ENCODE peak calls at places on chromosome 11, in ten cellular contexts. P is MM.1S, C is GM23248, J is gastrocnemius medialis, T is heart left ventricle, E is cardiac muscle cell, R is heart right ventricle, I is left ventricle myocardium inferior, Z is A549, O is IMR-90. M is an unnamed sample.
A peak's percentile ranks its signal among the peaks of the same experiment; 100 is the strongest.

GRCh38 chr11:118211006-118211405 is 13.8 kb downstream of the JAML start:
- DNase-seq in P (no peak), C (peak; percentile 83), J (no peak), T (peak; percentile 49), E (peak; percentile 62), R (peak; percentile 46), I (no peak), Z (no peak), O (no peak), M (no peak)

GRCh38 chr11:32821517-32821916 is 8.2 kb upstream of the PRRG4 start:
- DNase-seq in P (no peak), C (peak; percentile 38), J (no peak), T (no peak), E (no peak), R (no peak), I (no peak), Z (no peak), O (no peak), M (no peak)

GRCh38 chr11:130909650-130910049 is 6.6 kb downstream of the SNX19 start:
- DNase-seq in P (no peak), C (peak; percentile 80), J (no peak), T (no peak), E (peak; percentile 64), R (no peak), I (no peak), Z (no peak), O (peak; percentile 91), M (no peak)

GRCh38 chr11:104366321-104366734 is 202.4 kb upstream of the PDGFD start:
- DNase-seq in P (no peak), C (no peak), J (no peak), T (no peak), E (no peak), R (no peak), I (no peak), Z (no peak), O (no peak), M (no peak)

GRCh38 chr11:111301004-111301839 is 2.9 kb downstream of the POU2AF3 start:
- DNase-seq in P (no peak), C (no peak), J (no peak), T (no peak), E (no peak), R (no peak), I (no peak), Z (no peak), O (no peak), M (no peak)

GRCh38 chr11:1812801-1813200 is 22.0 kb upstream of the SYT8 start:
- DNase-seq in P (no peak), C (no peak), J (no peak), T (no peak), E (no peak), R (no peak), I (no peak), Z (no peak), O (no peak), M (no peak)

GRCh38 chr11:32487270-32487669 is 51.9 kb upstream of the WT1 start:
- DNase-seq in P (no peak), C (peak; percentile 19), J (no peak), T (no peak), E (peak; percentile 29), R (no peak), I (no peak), Z (peak; percentile 41), O (no peak), M (no peak)

GRCh38 chr11:15607361-15608036 is 492.8 kb downstream of the INSC start:
- DNase-seq in P (no peak), C (no peak), J (no peak), T (no peak), E (no peak), R (no peak), I (no peak), Z (no peak), O (no peak), M (no peak)

GRCh38 chr11:33475999-33476398 is 218.8 kb downstream of the HIPK3 start:
- DNase-seq in P (peak; percentile 19), C (peak; percentile 72), J (no peak), T (no peak), E (peak; percentile 90), R (peak; percentile 26), I (no peak), Z (no peak), O (peak; percentile 57), M (peak; percentile 11)

GRCh38 chr11:84012171-84012826 is 726.1 kb upstream of the CCDC90B start:
- DNase-seq in P (no peak), C (no peak), J (no peak), T (no peak), E (no peak), R (no peak), I (no peak), Z (no peak), O (no peak), M (no peak)

GRCh38 chr11:111456086-111456858 is 55.9 kb downstream of the BTG4 start:
- DNase-seq in P (no peak), C (no peak), J (no peak), T (no peak), E (no peak), R (no peak), I (no peak), Z (no peak), O (no peak), M (no peak)

DNA sequence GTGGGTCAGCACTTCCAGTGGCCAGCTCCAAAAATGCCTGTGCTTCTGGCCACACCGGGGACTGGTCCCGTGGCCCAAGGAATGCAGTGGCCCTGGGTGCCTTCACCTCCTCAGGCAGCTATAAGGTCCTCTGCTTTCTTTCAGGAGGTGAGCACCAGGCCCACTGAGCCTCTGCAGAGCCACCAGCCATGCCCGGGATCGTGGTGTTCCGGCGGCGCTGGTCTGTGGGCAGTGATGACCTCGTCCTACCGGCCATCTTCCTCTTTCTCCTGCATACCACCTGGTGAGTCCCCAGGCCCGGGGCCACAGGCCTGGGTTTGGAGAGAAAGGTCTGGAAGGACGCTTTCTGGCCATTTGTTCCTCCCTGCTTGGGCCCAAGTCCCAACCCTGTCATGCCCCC is 32.5 kb upstream of the MYRF start:
- DNase-seq in P (no peak), C (no peak), J (no peak), T (no peak), E (no peak), R (no peak), I (no peak), Z (no peak), O (no peak), M (no peak)
- H3K27ac ChIP-seq in P (no peak overlapping the region), C (no peak overlapping the region), J (no peak overlapping the region), T (no peak overlapping the region), E (no peak overlapping the region), R (no peak overlapping the region), I (no peak overlapping the region), Z (no peak overlapping the region), O (no peak overlapping the region), M (no peak overlapping the region)

GRCh38 chr11:75031224-75031753 is 42.6 kb downstream of the NEU3 start:
- DNase-seq in P (no peak), C (peak; percentile 92), J (no peak), T (no peak), E (peak; percentile 86), R (no peak), I (no peak), Z (no peak), O (peak; percentile 97), M (no peak)

GRCh38 chr11:75033916-75034315 is 45.2 kb downstream of the NEU3 start:
- DNase-seq in P (no peak), C (no peak), J (no peak), T (no peak), E (no peak), R (no peak), I (no peak), Z (no peak), O (no peak), M (no peak)

GRCh38 chr11:75029836-75030631 is 41.3 kb downstream of the NEU3 start:
- DNase-seq in P (no peak), C (peak; percentile 34), J (no peak), T (no peak), E (no peak), R (no peak), I (no peak), Z (no peak), O (peak; percentile 45), M (no peak)

GRCh38 chr11:75032550-75032935 is 43.8 kb downstream of the NEU3 start:
- DNase-seq in P (no peak), C (no peak), J (no peak), T (no peak), E (no peak), R (no peak), I (no peak), Z (no peak), O (no peak), M (no peak)

GRCh38 chr11:75031771-75032549 is 43.2 kb downstream of the NEU3 start:
- DNase-seq in P (peak; percentile 42), C (peak; percentile 82), J (peak; percentile 50), T (peak; percentile 79), E (peak; percentile 83), R (peak; percentile 70), I (peak; percentile 70), Z (peak; percentile 71), O (peak; percentile 78), M (peak; percentile 53)
- H3K27ac ChIP-seq in P (no peak overlapping the region), C (peak overlapping the region; percentile 40), J (no peak overlapping the region), T (no peak overlapping the region), E (no peak overlapping the region), R (no peak overlapping the region), I (no peak overlapping the region), Z (peak overlapping the region; percentile 63), O (peak overlapping the region; percentile 36), M (no peak overlapping the region)

GRCh38 chr11:95498731-95499396 is 267.9 kb upstream of the SESN3 start:
- DNase-seq in P (no peak), C (peak; percentile 26), J (no peak), T (no peak), E (no peak), R (no peak), I (no peak), Z (no peak), O (no peak), M (no peak)
- H3K27ac ChIP-seq in P (no peak overlapping the region), C (peak overlapping the region; percentile 11), J (no peak overlapping the region), T (no peak overlapping the region), E (no peak overlapping the region), R (no peak overlapping the region), I (no peak overlapping the region), Z (no peak overlapping the region), O (no peak overlapping the region), M (no peak overlapping the region)

GRCh38 chr11:76947190-76947589 is 86.5 kb downstream of the ACER3 start:
- DNase-seq in P (no peak), C (no peak), J (no peak), T (no peak), E (no peak), R (no peak), I (no peak), Z (no peak), O (no peak), M (no peak)

GRCh38 chr11:76946223-76946622 is 85.5 kb downstream of the ACER3 start:
- DNase-seq in P (no peak), C (no peak), J (no peak), T (no peak), E (no peak), R (no peak), I (no peak), Z (no peak), O (no peak), M (no peak)

GRCh38 chr11:76944225-76944624 is 83.5 kb downstream of the ACER3 start:
- DNase-seq in P (no peak), C (no peak), J (no peak), T (no peak), E (no peak), R (no peak), I (no peak), Z (no peak), O (no peak), M (no peak)

DNA sequence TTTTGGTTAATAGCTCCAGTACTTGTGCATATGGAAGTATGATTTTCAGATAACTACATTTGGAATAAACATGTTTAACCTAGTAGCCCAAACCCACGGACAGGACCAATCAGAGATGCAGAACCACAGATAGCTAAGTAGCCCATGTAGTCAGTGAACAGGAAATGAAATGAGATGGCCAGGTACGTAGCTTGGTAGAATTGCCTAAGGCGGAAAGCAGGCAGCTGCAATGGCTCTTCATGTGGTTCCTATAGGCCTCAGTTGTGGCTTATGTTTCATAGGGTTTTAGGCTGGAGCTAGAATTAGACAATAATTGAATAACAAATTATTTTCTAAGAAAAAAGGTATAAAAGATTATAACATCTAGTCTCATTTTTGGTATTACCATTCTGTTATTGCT is 86.4 kb upstream of the B3GNT6 start:
- DNase-seq in P (no peak), C (no peak), J (no peak), T (no peak), E (no peak), R (no peak), I (no peak), Z (no peak), O (no peak), M (no peak)
- H3K27ac ChIP-seq in P (no peak overlapping the region), C (no peak overlapping the region), J (no peak overlapping the region), T (no peak overlapping the region), E (no peak overlapping the region), R (no peak overlapping the region), I (no peak overlapping the region), Z (no peak overlapping the region), O (no peak overlapping the region), M (no peak overlapping the region)

M was measured in substantia nigra.